ENCODE peak calls at places on chromosomes 2 and 18, in five cellular contexts. M is fibroblast of villous mesenchyme, R is thoracic aorta, T is brain microvascular endothelial cell, K is lower lobe of right lung. I is an unnamed sample.

GRCh38 chr2:235501663-235502009 is 7.8 kb downstream of the AGAP1 start:
- DNase-seq in M (peak; percentile 23), R (no peak), T (no peak), K (no peak), I (no peak)

GRCh38 chr2:69453475-69454129 is 16.4 kb upstream of the NFU1 start:
- DNase-seq in M (no peak), R (no peak), T (no peak), K (no peak), I (no peak)

GRCh38 chr18:69725009-69725408 is 222.7 kb downstream of the CD226 start:
- DNase-seq in M (no peak), R (peak; percentile 3), T (no peak), K (no peak), I (peak; percentile 13)

GRCh38 chr18:12452801-12453200 is 45.1 kb downstream of the PRELID3A start:
- DNase-seq in M (no peak), R (no peak), T (no peak), K (no peak), I (no peak)

GRCh38 chr18:73564073-73564472 is 583.6 kb downstream of the FBXO15 start:
- DNase-seq in M (peak; percentile 12), R (no peak), T (peak; percentile 49), K (no peak), I (peak; percentile 93)

GRCh38 chr2:13009027-13009426 is 292.3 kb downstream of the TRIB2 start:
- DNase-seq in M (no peak), R (no peak), T (no peak), K (no peak), I (peak; percentile 25)

GRCh38 chr2:108621087-108621559 is 86.9 kb downstream of the LIMS1 start:
- DNase-seq in M (no peak), R (no peak), T (no peak), K (peak; percentile 62), I (no peak)

GRCh38 chr2:229857634-229858033 is 64.2 kb downstream of the TRIP12 start:
- DNase-seq in M (peak; percentile 54), R (no peak), T (no peak), K (no peak), I (no peak)

GRCh38 chr18:42792731-42793130 is 322.8 kb downstream of the RIT2 start:
- DNase-seq in M (no peak), R (no peak), T (peak; percentile 1), K (no peak), I (peak; percentile 13)

GRCh38 chr2:238418196-238418998 is 8.3 kb upstream of the ASB1 start:
- DNase-seq in M (no peak), R (no peak), T (no peak), K (no peak), I (no peak)

GRCh38 chr2:170375192-170375591 is 197.2 kb downstream of the MYO3B start:
- DNase-seq in M (no peak), R (no peak), T (no peak), K (no peak), I (no peak)

GRCh38 chr2:38097611-38098350 is 21.8 kb upstream of the CYP1B1 start:
- DNase-seq in M (no peak), R (no peak), T (no peak), K (no peak), I (peak; percentile 50)

GRCh38 chr18:5195656-5196055 is 1.4 kb downstream of the AKAIN1 start:
- DNase-seq in M (no peak), R (no peak), T (no peak), K (no peak), I (no peak)

GRCh38 chr2:69466728-69467127 is 29.5 kb upstream of the NFU1 start:
- DNase-seq in M (no peak), R (no peak), T (peak; percentile 4), K (no peak), I (no peak)

GRCh38 chr18:52339891-52340371 is at the start of gene DCC:
- DNase-seq in M (no peak), R (no peak), T (peak; percentile 36), K (no peak), I (peak; percentile 61)

GRCh38 chr2:193112986-193113385 is 918.3 kb upstream of the TMEFF2 start:
- DNase-seq in M (no peak), R (no peak), T (no peak), K (no peak), I (no peak)

GRCh38 chr2:150639917-150640538 is 152.6 kb upstream of the RND3 start:
- DNase-seq in M (peak; percentile 50), R (no peak), T (no peak), K (no peak), I (no peak)

GRCh38 chr2:213726101-213726500 is 441.8 kb downstream of the SPAG16 start:
- DNase-seq in M (no peak), R (no peak), T (no peak), K (no peak), I (no peak)

GRCh38 chr2:232652505-232652851 is 19.1 kb downstream of the EFHD1 start:
- DNase-seq in M (no peak), R (no peak), T (no peak), K (no peak), I (no peak)

GRCh38 chr2:99765919-99766318 is 276.1 kb upstream of the REV1 start:
- DNase-seq in M (no peak), R (no peak), T (no peak), K (no peak), I (no peak)

GRCh38 chr2:191582355-191582754 is 95.6 kb upstream of the NABP1 start:
- DNase-seq in M (peak; percentile 67), R (no peak), T (peak; percentile 77), K (no peak), I (peak; percentile 83)

GRCh38 chr2:119674711-119675500 is 4.1 kb upstream of the TMEM177 start:
- DNase-seq in M (no peak), R (no peak), T (no peak), K (no peak), I (no peak)

GRCh38 chr2:168705534-168706470 is 96.6 kb upstream of the NOSTRIN start:
- DNase-seq in M (peak; percentile 53), R (no peak), T (no peak), K (no peak), I (peak; percentile 71)

GRCh38 chr2:30775833-30776232 is 31.4 kb downstream of the CAPN13 start:
- DNase-seq in M (no peak), R (no peak), T (no peak), K (no peak), I (no peak)

DNA sequence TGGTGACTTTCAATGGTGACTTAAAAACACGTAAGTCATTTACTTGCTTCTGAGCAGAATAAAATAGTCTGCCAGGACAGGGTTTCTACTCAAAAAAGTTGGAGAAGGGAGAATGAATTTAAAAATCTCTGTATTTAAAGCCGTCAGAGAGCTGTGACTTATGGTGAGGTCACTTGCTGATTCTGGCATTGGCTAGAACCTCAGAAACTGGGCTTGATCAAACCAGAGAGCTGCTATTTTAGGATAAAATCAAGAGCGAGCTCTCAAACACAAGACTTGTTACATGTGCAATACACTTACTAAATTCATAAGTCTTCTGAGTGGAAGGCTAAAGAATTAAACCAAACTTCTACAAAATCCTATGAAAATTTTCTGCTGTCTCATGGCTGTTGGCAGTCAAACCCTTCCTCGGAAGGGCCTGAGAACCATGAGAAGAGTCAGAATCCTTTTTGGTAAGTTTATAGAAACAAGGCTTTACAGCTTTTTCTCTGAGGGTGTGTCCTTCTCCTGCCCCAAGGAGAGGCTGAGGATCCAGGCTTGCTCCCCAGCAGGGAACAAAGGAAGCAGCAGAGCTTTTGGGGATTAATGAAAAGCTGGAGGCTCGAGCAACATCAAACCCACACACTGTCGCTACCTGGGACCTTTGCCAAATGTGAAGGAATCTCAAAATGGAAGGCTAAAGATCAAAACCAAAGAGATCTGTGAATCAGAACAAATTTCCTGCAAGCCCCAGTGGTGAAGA is 816.4 kb downstream of the SOCS6 start:
- DNase-seq in M (no peak), R (no peak), T (peak; percentile 5), K (no peak), I (peak; percentile 75)
- H3K4me3 ChIP-seq in M (no peak overlapping the region), R (peak overlapping the region; percentile 61), T (no peak overlapping the region), K (no peak overlapping the region), I (no peak overlapping the region)

GRCh38 chr2:86249843-86250402 is 50.7 kb downstream of the MRPL35 start:
- DNase-seq in M (peak; percentile 23), R (no peak), T (no peak), K (no peak), I (peak; percentile 2)
- TF ChIP-seq CTCF in M (peak; percentile 9), R (peak; percentile 10), T (peak; percentile 3), K (no peak), I (no peak)

GRCh38 chr18:36700955-36701354 is 127.8 kb downstream of the TPGS2 start:
- DNase-seq in M (no peak), R (no peak), T (no peak), K (no peak), I (no peak)
- H3K4me3 ChIP-seq in M (no peak overlapping the region), R (no peak overlapping the region), T (no peak overlapping the region), K (no peak overlapping the region), I (no peak overlapping the region)

GRCh38 chr2:1644427-1644826 is 99.9 kb downstream of the PXDN start:
- DNase-seq in M (no peak), R (no peak), T (no peak), K (no peak), I (no peak)

GRCh38 chr2:1640301-1641135 is 103.8 kb downstream of the PXDN start:
- DNase-seq in M (no peak), R (no peak), T (no peak), K (no peak), I (no peak)

GRCh38 chr2:1641498-1641897 is 102.8 kb downstream of the PXDN start:
- DNase-seq in M (peak; percentile 21), R (no peak), T (no peak), K (no peak), I (peak; percentile 26)

GRCh38 chr2:1643220-1643619 is 101.1 kb downstream of the PXDN start:
- DNase-seq in M (no peak), R (no peak), T (no peak), K (no peak), I (no peak)

DNA sequence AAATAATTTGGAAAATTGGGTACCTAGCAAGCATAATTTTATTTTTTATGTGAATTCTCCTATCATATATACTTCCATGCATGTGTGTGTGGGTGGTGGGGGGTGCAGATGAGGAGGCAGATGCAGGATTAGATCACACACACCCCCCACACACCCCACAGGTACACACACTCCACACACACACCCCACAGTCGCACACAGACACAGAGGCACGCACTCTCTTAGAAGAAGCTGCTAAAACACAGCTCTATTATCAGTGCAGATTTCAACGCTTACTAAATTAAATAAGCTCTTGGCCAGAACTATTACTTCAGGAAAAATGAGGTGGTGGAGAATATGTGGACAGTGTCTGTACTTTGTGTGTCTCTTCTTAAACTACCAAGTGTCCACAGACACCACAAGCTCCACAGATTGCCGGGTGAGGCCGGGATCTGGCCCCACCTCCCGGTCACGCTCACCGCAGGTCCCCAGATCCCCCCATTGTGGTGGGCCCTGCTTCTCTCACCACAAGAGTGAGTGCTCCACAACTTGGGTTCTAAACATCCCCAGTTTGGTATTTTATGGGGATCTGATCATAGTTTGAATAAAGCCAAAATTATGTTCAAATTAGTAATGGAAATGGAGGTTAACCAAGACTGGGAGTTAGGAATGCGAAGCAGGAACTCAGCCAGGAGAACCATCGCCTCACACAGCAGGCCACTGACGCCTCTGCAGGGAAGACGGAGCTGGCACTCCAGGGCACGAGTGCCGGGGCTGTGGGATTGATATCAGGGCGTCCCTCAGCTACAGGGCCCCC is 102.1 kb downstream of the PXDN start:
- DNase-seq in M (no peak), R (no peak), T (peak; percentile 14), K (no peak), I (no peak)
- TF ChIP-seq CTCF in M (no peak), R (no peak), T (no peak), K (no peak), I (no peak)

I was measured in fibroblast of pulmonary artery.